ENCODE peak calls at places on chromosomes 4 and X, in seven cellular contexts. Q is BJ, F is PC-3, Z is uterus, Y is thyroid gland, O is dorsolateral prefrontal cortex, J is breast epithelium. V is an unnamed sample.

GRCh38 chrX:40008841-40009461 is 88.8 kb downstream of the BCOR start:
- DNase-seq in Q (no peak), F (no peak), Z (peak), Y (peak), O (no peak), J (no peak), V (no peak)

GRCh38 chrX:103477496-103477895 is 41.8 kb downstream of the RAB40A start:
- DNase-seq in Q (no peak), F (no peak), Z (no peak), Y (no peak), O (no peak), J (no peak), V (no peak)

GRCh38 chr4:144174401-144175067 is 34.0 kb upstream of the GYPA start:
- DNase-seq in Q (peak), F (peak), Z (no peak), Y (peak), O (no peak), J (no peak), V (peak)

GRCh38 chr4:140222175-140222574 is 68.2 kb upstream of the MAML3 start:
- DNase-seq in Q (no peak), F (peak), Z (no peak), Y (no peak), O (no peak), J (no peak), V (peak)

GRCh38 chrX:23003121-23003520 is 3.4 kb downstream of the DDX53 start:
- DNase-seq in Q (peak), F (peak), Z (no peak), Y (no peak), O (no peak), J (no peak), V (peak)

GRCh38 chr4:60133414-60133813 is 1066.7 kb upstream of the ADGRL3 start:
- DNase-seq in Q (no peak), F (peak), Z (no peak), Y (no peak), O (no peak), J (no peak), V (peak)

GRCh38 chr4:92234393-92235176 is 69.2 kb upstream of the GRID2 start:
- DNase-seq in Q (peak), F (peak), Z (no peak), Y (no peak), O (no peak), J (no peak), V (peak)

GRCh38 chr4:155666701-155667537 is at the start of gene GUCY1A1:
- DNase-seq in Q (no peak), F (peak), Z (peak), Y (peak), O (no peak), J (peak), V (peak)

GRCh38 chr4:27278615-27279014 is 418.0 kb downstream of the STIM2 start:
- DNase-seq in Q (no peak), F (peak), Z (no peak), Y (no peak), O (no peak), J (no peak), V (peak)

GRCh38 chr4:20444599-20445337 is 193.1 kb downstream of the SLIT2 start:
- DNase-seq in Q (no peak), F (no peak), Z (no peak), Y (no peak), O (no peak), J (no peak), V (no peak)

GRCh38 chr4:37471971-37472370 is 214.2 kb downstream of the RELL1 start:
- DNase-seq in Q (no peak), F (peak), Z (no peak), Y (no peak), O (no peak), J (peak), V (no peak)

GRCh38 chrX:73021361-73022092 is 18.8 kb downstream of the PABPC1L2B start:
- DNase-seq in Q (no peak), F (no peak), Z (no peak), Y (no peak), O (no peak), J (no peak), V (no peak)

GRCh38 chrX:36087366-36087765 is 167.8 kb downstream of the CFAP47 start:
- DNase-seq in Q (no peak), F (no peak), Z (no peak), Y (no peak), O (no peak), J (no peak), V (no peak)

GRCh38 chrX:22246620-22247019 is 26.1 kb upstream of the CBLL2 start:
- DNase-seq in Q (no peak), F (no peak), Z (no peak), Y (no peak), O (no peak), J (no peak), V (peak)

GRCh38 chr4:30938956-30939528 is 218.9 kb downstream of the PCDH7 start:
- DNase-seq in Q (no peak), F (no peak), Z (no peak), Y (no peak), O (no peak), J (no peak), V (no peak)

GRCh38 chrX:34382416-34382815 is 250.3 kb upstream of the FAM47A start:
- DNase-seq in Q (no peak), F (peak), Z (no peak), Y (no peak), O (no peak), J (no peak), V (peak)

GRCh38 chr4:7591409-7592063 is 156.8 kb upstream of the PSAPL1 start:
- DNase-seq in Q (no peak), F (no peak), Z (no peak), Y (no peak), O (no peak), J (no peak), V (no peak)

GRCh38 chr4:147498031-147498700 is 17.3 kb downstream of the EDNRA start:
- DNase-seq in Q (no peak), F (peak), Z (no peak), Y (no peak), O (no peak), J (no peak), V (peak)

GRCh38 chrX:95218964-95219363 is 1465.7 kb upstream of the DIAPH2 start:
- DNase-seq in Q (no peak), F (no peak), Z (no peak), Y (no peak), O (no peak), J (no peak), V (no peak)

GRCh38 chrX:103565752-103566151 is 19.6 kb upstream of the TCEAL4 start:
- DNase-seq in Q (peak), F (peak), Z (no peak), Y (no peak), O (no peak), J (no peak), V (peak)

GRCh38 chrX:121128946-121129345 is 81.5 kb downstream of the GLUD2 start:
- DNase-seq in Q (no peak), F (no peak), Z (no peak), Y (no peak), O (no peak), J (no peak), V (no peak)
- H3K4me3 ChIP-seq in Q (no peak), F (no peak), Z (no peak), Y (no peak), O (no peak), J (no peak), V (no peak)

GRCh38 chrX:112691361-112691760 is 11.6 kb upstream of the LHFPL1 start:
- DNase-seq in Q (no peak), F (no peak), Z (no peak), Y (peak), O (no peak), J (no peak), V (no peak)

GRCh38 chrX:112687189-112687691 is 7.5 kb upstream of the LHFPL1 start:
- DNase-seq in Q (no peak), F (no peak), Z (no peak), Y (no peak), O (no peak), J (no peak), V (no peak)

GRCh38 chrX:112694062-112694461 is 14.3 kb upstream of the LHFPL1 start:
- DNase-seq in Q (no peak), F (no peak), Z (no peak), Y (no peak), O (no peak), J (no peak), V (no peak)

DNA sequence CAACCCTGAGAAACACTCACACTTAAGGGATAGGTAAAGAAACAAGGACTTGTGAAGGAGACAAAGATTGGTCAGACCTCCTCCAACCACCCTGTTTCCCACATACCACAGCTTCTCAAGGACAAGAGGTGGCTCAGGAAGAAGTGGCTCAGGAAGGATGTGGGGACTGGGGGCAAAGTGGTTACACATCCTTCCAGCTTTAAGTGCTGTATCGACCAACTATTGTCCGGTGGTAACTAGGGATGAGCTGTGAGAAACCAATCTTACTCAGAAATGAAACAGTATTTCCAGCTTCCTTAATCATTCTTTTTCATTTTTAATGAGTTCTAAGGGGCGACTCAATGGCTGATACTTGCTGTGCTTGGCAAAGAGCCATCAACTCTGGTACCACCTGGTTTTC is 8.5 kb upstream of the LHFPL1 start:
- DNase-seq in Q (no peak), F (no peak), Z (no peak), Y (no peak), O (no peak), J (no peak), V (no peak)
- TF ChIP-seq CTCF in Q (no peak), F (no peak), Z (no peak), Y (no peak), O (no peak), J (no peak), V (no peak)

GRCh38 chrX:38041237-38041636 is 34.9 kb downstream of the SYTL5 start:
- DNase-seq in Q (no peak), F (no peak), Z (no peak), Y (no peak), O (no peak), J (no peak), V (no peak)
- H3K4me3 ChIP-seq in Q (no peak), F (no peak), Z (no peak), Y (no peak), O (no peak), J (no peak), V (no peak)

GRCh38 chr4:173169428-173170209 is 1.0 kb downstream of the GALNT7 start:
- DNase-seq in Q (no peak), F (peak), Z (peak), Y (peak), O (no peak), J (peak), V (peak)
- TF ChIP-seq CTCF in Q (no peak), F (no peak), Z (no peak), Y (no peak), O (no peak), J (no peak), V (no peak)

GRCh38 chrX:68431836-68432235 is 1.5 kb downstream of the OPHN1 start:
- DNase-seq in Q (no peak), F (no peak), Z (no peak), Y (no peak), O (no peak), J (no peak), V (peak)
- H3K4me3 ChIP-seq in Q (no peak), F (peak), Z (no peak), Y (no peak), O (peak), J (no peak), V (peak)

GRCh38 chr4:88098993-88099752 is 59.3 kb downstream of the ABCG2 start:
- DNase-seq in Q (no peak), F (no peak), Z (no peak), Y (no peak), O (no peak), J (no peak), V (no peak)

GRCh38 chr4:88106205-88106604 is 52.2 kb downstream of the ABCG2 start:
- DNase-seq in Q (no peak), F (peak), Z (no peak), Y (no peak), O (no peak), J (no peak), V (peak)

GRCh38 chr4:88101165-88101564 is 57.3 kb downstream of the ABCG2 start:
- DNase-seq in Q (no peak), F (no peak), Z (no peak), Y (no peak), O (no peak), J (no peak), V (no peak)

GRCh38 chr4:88104902-88105610 is 53.4 kb downstream of the ABCG2 start:
- DNase-seq in Q (peak), F (peak), Z (no peak), Y (no peak), O (no peak), J (no peak), V (peak)

GRCh38 chr4:88102029-88102428 is 56.4 kb downstream of the ABCG2 start:
- DNase-seq in Q (no peak), F (no peak), Z (no peak), Y (no peak), O (no peak), J (no peak), V (no peak)
- TF ChIP-seq CTCF in Q (no peak), F (no peak), Z (no peak), Y (no peak), O (no peak), J (no peak), V (no peak)

DNA sequence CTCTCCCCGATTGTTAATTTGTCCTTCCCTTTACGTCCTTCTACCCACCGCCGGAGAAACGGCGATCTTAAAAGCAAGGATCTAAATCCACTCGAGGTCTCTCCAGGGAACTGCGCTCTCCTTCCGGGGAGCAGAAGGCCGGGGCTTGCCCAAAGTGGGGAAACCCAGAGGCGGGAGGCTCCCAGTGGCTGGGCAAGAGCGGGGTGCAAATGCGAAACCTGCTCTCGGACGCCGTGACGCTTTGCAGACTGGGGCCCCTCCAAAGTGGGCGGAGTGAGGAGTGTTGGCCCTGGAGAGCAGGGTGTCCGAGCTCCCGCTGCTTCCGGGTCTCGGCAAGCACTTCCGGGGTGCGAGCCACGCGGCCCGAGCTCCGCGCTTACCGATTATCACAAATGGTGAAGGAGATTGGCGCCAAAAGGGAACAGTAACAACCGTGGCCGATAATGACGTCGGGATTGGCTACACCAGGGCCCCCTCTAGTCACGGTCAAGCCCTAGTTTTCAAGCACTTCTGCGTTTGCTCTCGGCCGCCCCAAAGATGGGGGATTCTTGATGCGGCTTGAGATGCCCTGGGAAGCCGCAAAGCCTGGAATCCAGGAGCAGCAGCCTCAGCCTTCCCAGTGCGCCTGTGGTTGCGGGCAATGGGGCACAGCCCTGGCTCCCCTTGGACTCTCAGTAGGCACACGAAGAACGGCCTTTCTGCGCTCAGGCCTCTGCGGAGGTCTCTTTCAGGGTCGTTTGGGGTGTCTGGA is 29.0 kb downstream of the HAND2 start:
- DNase-seq in Q (no peak), F (no peak), Z (no peak), Y (no peak), O (no peak), J (no peak), V (no peak)
- H3K4me3 ChIP-seq in Q (no peak), F (no peak), Z (no peak), Y (no peak), O (peak), J (no peak), V (peak)

GRCh38 chr4:145179201-145179860 is 1.1 kb downstream of the OTUD4 start:
- DNase-seq in Q (no peak), F (peak), Z (peak), Y (peak), O (peak), J (peak), V (peak)

GRCh38 chr4:145182212-145182611 is 1.8 kb upstream of the OTUD4 start:
- DNase-seq in Q (no peak), F (no peak), Z (no peak), Y (no peak), O (no peak), J (no peak), V (no peak)

GRCh38 chr4:145178740-145179139 is 1.6 kb downstream of the OTUD4 start:
- DNase-seq in Q (no peak), F (no peak), Z (no peak), Y (no peak), O (no peak), J (no peak), V (no peak)

GRCh38 chr4:145181091-145181501 is 707 bp upstream of the OTUD4 start:
- DNase-seq in Q (no peak), F (no peak), Z (no peak), Y (no peak), O (no peak), J (no peak), V (no peak)

DNA sequence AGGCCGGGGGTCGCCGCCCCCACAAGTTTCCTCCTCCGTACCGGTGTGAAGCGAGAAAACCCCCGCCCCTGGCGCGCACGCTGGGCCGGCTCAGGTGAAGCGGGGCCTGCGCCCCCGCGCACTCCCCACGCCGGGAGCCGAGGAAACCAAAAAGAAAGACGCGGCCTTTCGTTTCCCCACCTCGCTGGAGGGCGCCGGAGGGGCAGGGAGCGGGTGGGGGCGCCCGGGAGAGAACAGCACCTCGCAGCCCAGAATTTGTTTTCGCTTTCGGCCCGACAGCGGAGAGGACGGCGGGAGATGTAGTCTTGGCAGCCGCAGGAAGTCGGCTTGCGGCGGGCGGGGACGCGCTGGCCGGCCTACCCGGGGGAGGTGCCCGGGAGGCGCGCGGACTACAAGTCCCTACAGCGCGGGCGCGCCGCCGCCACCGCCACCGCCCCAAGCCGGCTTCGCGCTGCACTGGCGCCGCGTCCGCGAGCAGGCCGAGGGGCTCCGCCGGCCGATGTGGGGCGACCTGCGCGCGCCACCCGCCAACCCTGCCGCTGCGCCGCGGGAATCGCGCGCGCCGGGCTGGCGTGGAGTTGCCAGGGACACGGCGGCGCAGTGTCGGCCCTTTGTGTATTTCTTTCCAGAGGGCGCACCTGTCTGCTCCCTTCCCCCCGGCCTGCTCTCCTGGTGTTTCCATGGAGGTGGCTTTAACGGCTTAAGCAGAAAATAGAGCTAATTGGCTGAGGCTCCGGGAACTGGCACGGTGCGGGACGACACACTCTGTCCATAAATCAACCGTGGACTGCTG is at the start of gene OTUD4:
- DNase-seq in Q (peak), F (peak), Z (peak), Y (peak), O (peak), J (peak), V (peak)
- TF ChIP-seq CTCF in Q (peak), F (no peak), Z (no peak), Y (no peak), O (peak), J (no peak), V (peak)

GRCh38 chrX:118975831-118976598 is 1.6 kb downstream of the LONRF3 start:
- DNase-seq in Q (no peak), F (peak), Z (peak), Y (peak), O (peak), J (peak), V (no peak)
- H3K4me3 ChIP-seq in Q (peak), F (peak), Z (peak), Y (no peak), O (peak), J (peak), V (peak)